ENCODE peak calls at places on chromosomes 7 and 10, in nine cellular contexts. G is spleen, C is ovary, T is heart left ventricle, W is tibial nerve, P is A549, L is Peyer's patch, I is esophagus squamous epithelium, U is right lobe of liver. Y is an unnamed sample.

GRCh38 chr10:1287493-1288480 is 231.6 kb downstream of the WDR37 start:
- DNase-seq in G (no peak), C (no peak), T (no peak), W (no peak), P (no peak), L (no peak), I (no peak), U (no peak), Y (no peak)

GRCh38 chr10:116833986-116834760 is 15.1 kb upstream of the ENO4 start:
- DNase-seq in G (no peak), C (no peak), T (no peak), W (no peak), P (no peak), L (no peak), I (no peak), U (no peak), Y (no peak)

GRCh38 chr7:44454348-44454747 is 36.1 kb downstream of the NUDCD3 start:
- DNase-seq in G (no peak), C (no peak), T (no peak), W (no peak), P (no peak), L (no peak), I (no peak), U (no peak), Y (no peak)

GRCh38 chr7:95335093-95335492 is 10.8 kb upstream of the PON1 start:
- DNase-seq in G (no peak), C (no peak), T (no peak), W (no peak), P (no peak), L (no peak), I (no peak), U (no peak), Y (no peak)

GRCh38 chr10:78149193-78149592 is 115.5 kb downstream of the RPS24 start:
- DNase-seq in G (no peak), C (no peak), T (no peak), W (no peak), P (no peak), L (no peak), I (no peak), U (no peak), Y (no peak)

GRCh38 chr10:3780766-3781457 is 4.1 kb downstream of the KLF6 start:
- DNase-seq in G (peak), C (peak), T (no peak), W (no peak), P (no peak), L (no peak), I (no peak), U (no peak), Y (no peak)

GRCh38 chr10:106615081-106615480 is 549.4 kb downstream of the SORCS1 start:
- DNase-seq in G (no peak), C (no peak), T (no peak), W (no peak), P (no peak), L (no peak), I (no peak), U (no peak), Y (no peak)

GRCh38 chr7:120060875-120061274 is 212.1 kb upstream of the KCND2 start:
- DNase-seq in G (no peak), C (no peak), T (no peak), W (no peak), P (no peak), L (no peak), I (no peak), U (no peak), Y (no peak)

GRCh38 chr7:66297579-66297978 is 92.4 kb downstream of the TPST1 start:
- DNase-seq in G (no peak), C (no peak), T (no peak), W (no peak), P (no peak), L (no peak), I (no peak), U (no peak), Y (no peak)

GRCh38 chr7:135074096-135074495 is 73.8 kb upstream of the TMEM140 start:
- DNase-seq in G (no peak), C (no peak), T (no peak), W (no peak), P (no peak), L (no peak), I (no peak), U (no peak), Y (no peak)
- H3K4me3 ChIP-seq in G (no peak), C (no peak), T (no peak), W (no peak), P (no peak), L (no peak), I (no peak), U (no peak), Y (no peak)

GRCh38 chr10:13648425-13648824 is 61.7 kb downstream of the PRPF18 start:
- DNase-seq in G (no peak), C (no peak), T (no peak), W (no peak), P (no peak), L (no peak), I (no peak), U (no peak), Y (no peak)

GRCh38 chr10:13652860-13653259 is 66.1 kb downstream of the PRPF18 start:
- DNase-seq in G (no peak), C (no peak), T (no peak), W (no peak), P (no peak), L (no peak), I (no peak), U (no peak), Y (no peak)

GRCh38 chr10:13650961-13651360 is 64.2 kb downstream of the PRPF18 start:
- DNase-seq in G (no peak), C (no peak), T (no peak), W (no peak), P (no peak), L (no peak), I (no peak), U (no peak), Y (no peak)

GRCh38 chr10:13651969-13652720 is 65.4 kb downstream of the PRPF18 start:
- DNase-seq in G (no peak), C (no peak), T (no peak), W (no peak), P (no peak), L (no peak), I (no peak), U (no peak), Y (no peak)

GRCh38 chr10:13649844-13650520 is 63.2 kb downstream of the PRPF18 start:
- DNase-seq in G (no peak), C (no peak), T (no peak), W (no peak), P (no peak), L (no peak), I (no peak), U (no peak), Y (no peak)
- TF ChIP-seq POLR2A in G (no peak), C (no peak), T (no peak), W (no peak), P (no peak), L (no peak), I (no peak), U (no peak), Y (no peak)

GRCh38 chr10:34297551-34298370 is 517.3 kb downstream of the PARD3 start:
- DNase-seq in G (no peak), C (no peak), T (no peak), W (no peak), P (no peak), L (no peak), I (no peak), U (no peak), Y (no peak)
- H3K4me3 ChIP-seq in G (no peak), C (no peak), T (no peak), W (no peak), P (no peak), L (no peak), I (no peak), U (no peak), Y (no peak)

DNA sequence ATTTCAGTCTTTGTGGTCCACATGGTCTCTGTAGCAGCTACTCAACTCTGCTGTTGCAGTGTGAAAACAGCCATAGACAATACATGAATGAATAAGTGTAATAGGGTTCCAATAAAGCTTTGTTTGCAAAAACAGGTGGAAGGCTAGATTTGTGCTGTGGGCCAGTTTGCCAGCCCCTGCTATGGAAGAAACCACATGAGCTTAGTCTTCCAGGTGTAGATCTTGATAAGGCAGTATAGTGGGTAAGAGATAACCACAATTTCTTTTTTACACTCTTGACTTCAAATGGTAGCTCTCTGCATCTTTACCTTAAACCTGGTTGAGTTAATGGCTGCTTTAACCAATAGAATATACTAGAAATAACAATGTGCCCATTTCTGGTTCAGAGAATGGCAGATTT is 135.0 kb upstream of the PALS2 start:
- DNase-seq in G (no peak), C (no peak), T (no peak), W (no peak), P (no peak), L (no peak), I (no peak), U (no peak), Y (no peak)
- TF ChIP-seq POLR2A in G (no peak), C (no peak), T (no peak), W (no peak), P (no peak), L (no peak), I (no peak), U (no peak), Y (no peak)

GRCh38 chr10:51001587-51001986 is 72.7 kb upstream of the PRKG1 start:
- DNase-seq in G (no peak), C (no peak), T (no peak), W (peak), P (no peak), L (no peak), I (no peak), U (no peak), Y (no peak)
- H3K4me3 ChIP-seq in G (no peak), C (no peak), T (no peak), W (no peak), P (no peak), L (no peak), I (no peak), U (no peak), Y (no peak)

DNA sequence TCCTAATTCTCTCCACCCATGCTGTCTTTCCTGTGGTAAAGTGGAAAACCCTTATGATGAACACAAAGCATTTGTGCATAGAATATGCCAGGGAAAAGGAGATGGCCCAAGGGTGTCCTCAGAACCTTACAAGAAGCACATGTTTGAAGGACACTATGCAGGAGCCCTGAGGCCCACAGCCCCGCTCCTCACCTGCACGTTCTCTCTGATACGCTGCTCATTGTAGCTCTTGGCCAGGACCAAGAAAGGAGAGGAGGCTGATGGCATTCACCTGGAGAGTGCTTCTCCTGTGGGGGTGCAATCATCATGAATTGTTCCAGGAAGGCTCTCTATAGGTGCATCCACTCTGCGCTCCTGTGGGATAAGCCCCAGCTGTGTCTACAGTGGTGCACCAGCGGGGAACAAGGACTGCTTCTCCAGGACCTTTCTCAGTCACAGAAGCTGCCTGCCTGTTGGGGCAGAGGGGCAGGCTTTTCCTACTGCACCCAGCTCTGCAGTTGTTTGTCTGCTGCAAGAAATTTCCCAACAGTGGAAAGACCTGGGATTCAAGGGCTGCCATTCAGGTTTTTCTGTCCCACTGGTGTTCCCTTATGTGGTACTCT is 19.9 kb downstream of the AKR1C2 start:
- DNase-seq in G (no peak), C (no peak), T (no peak), W (no peak), P (no peak), L (no peak), I (no peak), U (no peak), Y (no peak)
- TF ChIP-seq POLR2A in G (no peak), C (no peak), T (no peak), W (no peak), P (no peak), L (no peak), I (no peak), U (peak), Y (no peak)

GRCh38 chr10:100968839-100969174 is 497 bp upstream of the SEMA4G start:
- DNase-seq in G (no peak), C (no peak), T (no peak), W (no peak), P (no peak), L (peak), I (no peak), U (no peak), Y (no peak)

GRCh38 chr10:100967332-100967731 is 2.0 kb upstream of the SEMA4G start:
- DNase-seq in G (no peak), C (no peak), T (no peak), W (no peak), P (no peak), L (peak), I (no peak), U (no peak), Y (no peak)

GRCh38 chr10:100969175-100970075 is at the start of gene SEMA4G:
- DNase-seq in G (peak), C (peak), T (peak), W (peak), P (peak), L (peak), I (no peak), U (peak), Y (no peak)

GRCh38 chr10:100966887-100967286 is 2.4 kb upstream of the SEMA4G start:
- DNase-seq in G (no peak), C (no peak), T (no peak), W (no peak), P (no peak), L (peak), I (no peak), U (no peak), Y (no peak)

DNA sequence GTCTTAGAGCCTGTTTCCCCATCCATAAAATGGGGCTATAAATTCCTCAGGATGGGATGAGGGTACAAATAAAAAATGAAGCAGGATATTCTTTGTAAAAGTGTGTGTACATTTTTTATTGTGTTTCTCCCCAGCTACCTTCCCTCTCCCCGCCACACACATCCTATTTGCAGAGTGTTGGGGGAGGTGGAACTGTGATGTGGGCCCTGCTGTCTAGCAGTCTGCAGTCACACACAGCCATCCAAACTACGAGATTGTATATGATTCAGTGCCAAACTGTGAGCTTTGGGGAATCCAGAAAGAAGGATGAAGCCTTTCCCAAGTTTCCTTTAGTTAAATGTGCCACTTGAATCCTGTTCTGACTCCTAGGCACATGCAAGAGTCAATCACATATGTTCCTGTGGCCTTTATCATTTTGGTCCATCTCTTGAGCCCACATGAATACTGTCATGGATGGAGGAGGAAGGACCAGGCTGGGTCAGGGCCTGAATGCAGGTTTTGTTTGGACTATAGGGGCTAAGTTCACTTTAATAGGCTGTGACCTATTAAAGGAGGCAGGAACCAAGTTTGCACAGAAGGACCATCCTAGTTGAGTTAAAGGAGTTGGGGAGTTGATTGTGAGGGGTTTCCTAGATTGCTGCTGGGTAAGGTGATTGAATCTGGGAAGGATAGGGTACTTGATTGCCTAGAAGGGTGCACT is 1.1 kb upstream of the SEMA4G start:
- DNase-seq in G (no peak), C (no peak), T (no peak), W (no peak), P (no peak), L (peak), I (no peak), U (no peak), Y (no peak)
- H3K4me3 ChIP-seq in G (no peak), C (no peak), T (no peak), W (no peak), P (no peak), L (peak), I (no peak), U (peak), Y (no peak)

DNA sequence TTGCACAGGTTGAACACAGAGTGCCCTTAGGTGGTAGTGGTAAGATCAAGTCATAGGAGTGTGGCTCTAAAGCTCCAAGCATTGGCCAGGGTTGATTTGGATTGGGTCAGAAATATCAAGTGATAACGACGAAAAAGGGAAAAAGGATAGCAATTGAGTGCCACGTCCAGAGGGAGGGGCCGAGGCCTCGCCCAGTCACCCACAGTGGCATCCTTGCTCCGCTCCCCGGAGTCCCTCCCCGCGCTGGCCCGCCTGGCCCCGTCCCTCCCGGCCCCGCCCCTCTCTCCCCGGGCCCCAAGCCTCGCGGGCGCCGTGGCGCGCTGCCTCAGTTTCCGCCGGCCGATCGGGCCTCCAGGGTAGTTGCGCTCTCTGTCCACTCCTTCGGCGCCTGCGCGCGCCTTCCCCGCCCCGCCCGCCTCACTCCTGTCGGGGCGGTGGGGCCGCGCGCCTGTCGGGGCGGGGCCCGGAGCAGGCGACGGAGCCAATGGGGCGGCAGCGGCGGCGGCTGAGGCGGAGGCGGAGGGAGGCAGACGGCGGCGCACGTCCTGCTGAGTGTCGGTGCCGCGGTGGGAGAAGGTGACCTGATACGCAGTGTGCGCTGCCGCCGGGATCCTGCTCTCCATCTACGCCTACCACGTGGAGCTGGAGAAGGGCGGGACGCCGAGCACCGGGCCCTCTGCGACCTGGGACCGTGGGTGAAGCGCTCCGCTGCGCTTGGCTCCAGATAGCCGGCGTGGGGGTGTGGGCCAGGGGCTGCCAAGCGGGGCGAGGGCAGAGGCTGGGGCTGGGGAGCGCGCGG is 209.1 kb upstream of the ZNF722 start:
- DNase-seq in G (no peak), C (peak), T (peak), W (no peak), P (no peak), L (no peak), I (no peak), U (no peak), Y (no peak)
- TF ChIP-seq POLR2A in G (no peak), C (no peak), T (no peak), W (no peak), P (no peak), L (no peak), I (no peak), U (no peak), Y (no peak)

GRCh38 chr7:134892963-134893362 is 93.3 kb upstream of the AGBL3 start:
- DNase-seq in G (no peak), C (no peak), T (no peak), W (no peak), P (no peak), L (no peak), I (no peak), U (no peak), Y (no peak)
- H3K4me3 ChIP-seq in G (no peak), C (peak), T (peak), W (peak), P (peak), L (peak), I (peak), U (peak), Y (peak)